ENCODE peak calls at places on chromosomes 13 and 19, in ten cellular contexts. E, H, G, T, C, W, J, P, V and K are unnamed samples.

GRCh38 chr19:4360641-4361151 is 17.3 kb downstream of the MPND start:
- DNase-seq in E (no peak), T (no peak), W (no peak), G (peak), C (no peak), J (no peak), V (no peak), H (no peak), P (no peak), K (no peak)

GRCh38 chr19:6738726-6739389 is 622 bp upstream of the TRIP10 start:
- DNase-seq in C (peak), P (no peak), W (no peak), V (peak), T (peak), J (no peak), E (no peak), H (no peak), G (peak), K (no peak)

GRCh38 chr19:56080669-56081401 is 40.3 kb downstream of the ZNF787 start:
- DNase-seq in G (peak), J (peak), V (peak), C (peak), W (peak), H (peak), P (peak), T (peak), E (peak), K (peak)

GRCh38 chr13:77565635-77566034 is 30.1 kb downstream of the SCEL start:
- DNase-seq in W (no peak), H (no peak), J (peak), P (peak), C (no peak), V (no peak), T (no peak), G (no peak), E (peak), K (no peak)

GRCh38 chr13:94333131-94333820 is 146.2 kb downstream of the DCT start:
- DNase-seq in W (no peak), G (no peak), T (no peak), C (no peak), J (no peak), P (no peak), H (no peak), V (no peak), E (no peak), K (no peak)

GRCh38 chr13:50646070-50646469 is 197.4 kb downstream of the DLEU7 start:
- DNase-seq in P (no peak), V (no peak), E (no peak), T (no peak), W (no peak), H (no peak), C (no peak), J (no peak), G (no peak), K (no peak)

GRCh38 chr19:42422576-42423461 is 4.4 kb downstream of the LIPE start:
- DNase-seq in H (peak), W (no peak), T (no peak), E (no peak), P (no peak), G (no peak), C (no peak), V (peak), J (peak), K (peak)

GRCh38 chr13:104011505-104012270 is 945.5 kb upstream of the SLC10A2 start:
- DNase-seq in E (no peak), C (no peak), H (no peak), G (no peak), V (no peak), J (no peak), T (no peak), W (no peak), P (no peak), K (no peak)

GRCh38 chr13:20702945-20703784 is at the start of gene IL17D:
- DNase-seq in C (no peak), V (peak), G (peak), E (no peak), W (no peak), T (peak), P (no peak), H (peak), J (peak), K (peak)

GRCh38 chr19:15332311-15332996 is at the start of gene BRD4:
- DNase-seq in W (no peak), V (peak), E (peak), G (peak), H (peak), P (peak), C (peak), T (peak), J (peak), K (peak)

GRCh38 chr13:34011552-34012085 is 193.7 kb downstream of the RFC3 start:
- DNase-seq in W (no peak), C (no peak), V (no peak), J (peak), P (peak), H (no peak), T (no peak), G (no peak), E (no peak), K (no peak)

GRCh38 chr19:13814550-13814949 is 19.3 kb downstream of the ZSWIM4 start:
- DNase-seq in G (no peak), E (no peak), V (no peak), C (no peak), W (no peak), T (no peak), P (no peak), H (no peak), J (no peak), K (no peak)

GRCh38 chr13:37602743-37603381 is 4.3 kb upstream of the POSTN start:
- DNase-seq in V (no peak), P (no peak), T (no peak), H (no peak), E (peak), J (no peak), G (no peak), W (no peak), C (no peak), K (no peak)

GRCh38 chr13:28497143-28497876 is 2.4 kb upstream of the FLT1 start:
- DNase-seq in T (no peak), G (no peak), J (no peak), P (no peak), C (no peak), E (no peak), W (no peak), V (no peak), H (no peak), K (no peak)

DNA sequence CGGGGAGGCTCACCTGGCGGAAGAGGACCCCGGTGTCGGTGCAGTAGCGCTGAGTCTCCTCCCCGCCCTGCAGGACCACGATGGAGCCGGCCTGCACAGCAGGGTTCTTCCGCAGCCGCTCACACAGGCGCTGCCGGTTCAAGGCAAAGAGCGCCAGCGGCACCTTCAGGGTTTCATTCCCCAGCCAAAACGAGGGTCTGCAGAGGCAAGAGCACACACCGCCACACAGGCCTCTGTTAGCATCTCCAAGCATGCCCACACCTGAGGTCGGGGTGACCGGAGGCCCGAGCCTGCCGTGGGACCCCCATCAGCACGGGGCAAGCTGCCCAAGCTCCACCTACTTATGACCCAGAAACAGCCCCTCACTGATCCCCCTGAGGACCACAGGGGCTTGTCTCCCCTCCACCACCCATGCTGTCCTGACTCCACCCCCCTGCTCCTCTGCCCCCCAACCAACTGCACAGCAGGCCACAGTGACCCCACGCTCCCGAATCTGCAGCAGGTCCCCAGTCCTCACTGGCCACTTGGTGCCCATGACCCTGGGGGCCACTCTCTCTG is 8.9 kb downstream of the PEPD start:
- DNase-seq in P (no peak), H (no peak), W (no peak), G (no peak), T (no peak), C (no peak), J (no peak), V (no peak), E (no peak), K (no peak)
- TF ChIP-seq CTCF in P (no peak), H (no peak), W (no peak), G (no peak), T (no peak), C (no peak), J (no peak), V (no peak), E (no peak), K (no peak)

GRCh38 chr19:27774827-27775226 is 1438.1 kb downstream of the UQCRFS1 start:
- DNase-seq in P (peak), J (peak), W (no peak), C (no peak), E (peak), H (no peak), T (no peak), G (no peak), V (no peak), K (no peak)
- TF ChIP-seq CTCF in P (no peak), J (peak), W (peak), C (peak), E (peak), H (no peak), T (no peak), G (no peak), V (peak), K (peak)

GRCh38 chr19:39037194-39037593 is 4.8 kb upstream of the FBXO27 start:
- DNase-seq in V (no peak), H (no peak), P (no peak), G (no peak), J (no peak), C (no peak), W (no peak), T (no peak), E (no peak), K (no peak)

GRCh38 chr19:39032164-39032918 is at the start of gene FBXO27:
- DNase-seq in J (peak), T (peak), E (no peak), C (peak), W (no peak), V (peak), H (peak), G (peak), P (peak), K (peak)

DNA sequence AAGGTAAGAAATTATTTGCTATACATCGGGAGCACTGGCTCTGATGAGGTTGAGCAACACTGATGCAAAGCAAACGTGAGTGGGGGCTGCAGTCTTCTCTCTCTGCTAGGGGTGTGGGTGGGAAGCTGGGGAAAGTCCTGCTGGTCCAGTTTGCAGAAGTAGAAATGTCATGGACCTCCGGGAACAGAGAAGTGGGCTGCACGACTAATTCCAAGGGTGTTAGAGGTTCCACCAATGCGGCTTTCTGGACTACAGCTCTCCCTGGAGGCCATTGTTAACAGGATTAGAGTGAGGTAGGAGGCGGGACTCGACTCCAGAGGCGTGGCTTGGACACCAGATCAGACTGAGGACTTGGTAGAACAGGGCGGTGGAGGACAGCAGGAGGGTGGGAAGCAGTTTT is 5.7 kb upstream of the FBXO27 start:
- DNase-seq in T (no peak), C (no peak), W (no peak), G (no peak), H (peak), P (peak), J (peak), V (peak), E (peak), K (peak)
- TF ChIP-seq CTCF in T (no peak), C (no peak), W (peak), G (no peak), H (no peak), P (peak), J (no peak), V (peak), E (no peak), K (no peak)

DNA sequence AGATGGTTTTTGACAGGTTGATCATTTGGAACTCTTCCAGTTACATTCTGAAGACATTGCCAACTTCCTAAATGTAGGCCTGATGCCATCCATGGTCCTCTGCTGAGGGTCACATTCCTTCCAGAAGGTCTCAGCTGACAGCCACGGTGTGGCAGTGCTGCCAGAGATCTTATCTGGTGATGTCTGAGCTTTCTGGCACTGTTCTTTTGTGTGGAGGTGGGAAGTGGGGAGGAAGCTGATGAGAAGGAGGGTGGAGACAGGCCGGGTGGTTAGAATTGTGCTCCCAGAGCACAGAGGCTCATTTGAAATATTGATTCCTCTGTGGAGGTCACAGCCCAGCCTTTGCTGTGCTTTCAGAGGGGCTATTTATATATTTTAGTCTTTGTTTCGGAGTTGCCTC is 16.1 kb upstream of the MTIF3 start:
- DNase-seq in E (no peak), H (no peak), V (no peak), T (no peak), W (no peak), P (no peak), C (no peak), J (no peak), G (no peak), K (no peak)
- TF ChIP-seq CTCF in E (no peak), H (no peak), V (no peak), T (no peak), W (no peak), P (no peak), C (no peak), J (no peak), G (no peak), K (no peak)

GRCh38 chr19:1889907-1890306 is 4.6 kb upstream of the ABHD17A start:
- DNase-seq in H (no peak), E (no peak), P (no peak), V (no peak), T (no peak), C (no peak), G (no peak), J (no peak), W (no peak), K (no peak)
- TF ChIP-seq CTCF in H (no peak), E (no peak), P (no peak), V (no peak), T (no peak), C (no peak), G (no peak), J (no peak), W (no peak), K (no peak)

GRCh38 chr13:27374126-27374613 is 50.2 kb upstream of the GTF3A start:
- DNase-seq in E (no peak), W (no peak), T (peak), J (no peak), P (no peak), C (no peak), V (no peak), G (no peak), H (no peak), K (no peak)
- TF ChIP-seq CTCF in E (no peak), W (no peak), T (no peak), J (no peak), P (no peak), C (no peak), V (no peak), G (no peak), H (no peak), K (no peak)